ENCODE peak calls at places on chromosome 12, in five cellular contexts. I, K, P, T and H are unnamed samples. For H3K4me1, the result is how much of the 10 kb centered on the place peaks cover.

GRCh38 chr12:78121969-78122610 is 291.4 kb downstream of the NAV3 start:
- DNase-seq in K (no peak), I (no peak), P (no peak), T (no peak), H (peak)

GRCh38 chr12:93572712-93573551 is 457 bp downstream of the SOCS2 start:
- DNase-seq in P (peak), K (peak), I (peak), T (peak), H (no peak)

GRCh38 chr12:45191239-45191638 is 24.7 kb upstream of the ANO6 start:
- DNase-seq in T (no peak), I (no peak), K (no peak), P (no peak), H (no peak)

GRCh38 chr12:91387461-91388134 is 205.0 kb upstream of the DCN start:
- DNase-seq in K (no peak), T (no peak), I (no peak), P (no peak), H (no peak)

GRCh38 chr12:67909091-67909531 is 80.1 kb upstream of the IFNG-AS1 start:
- DNase-seq in P (no peak), T (no peak), K (no peak), I (no peak), H (peak)

GRCh38 chr12:10190558-10191388 is 11.9 kb downstream of the TMEM52B start:
- DNase-seq in P (peak), I (peak), K (peak), T (peak), H (peak)

GRCh38 chr12:130870442-130871285 is 1.2 kb upstream of the RAN start:
- DNase-seq in I (peak), K (peak), P (peak), T (peak), H (no peak)

GRCh38 chr12:102462386-102462785 is 18.0 kb downstream of the IGF1 start:
- DNase-seq in P (no peak), I (no peak), K (no peak), T (no peak), H (no peak)

GRCh38 chr12:112288638-112289037 is 93.6 kb downstream of the HECTD4 start:
- DNase-seq in T (no peak), P (no peak), I (no peak), K (no peak), H (no peak)

GRCh38 chr12:104895405-104895804 is 62.7 kb downstream of the SLC41A2 start:
- DNase-seq in P (no peak), K (no peak), T (no peak), I (no peak), H (no peak)

GRCh38 chr12:8504351-8504750 is 9.0 kb upstream of the CLEC4D start:
- DNase-seq in K (no peak), I (no peak), P (no peak), T (no peak), H (no peak)

GRCh38 chr12:96412431-96412830 is 12.2 kb upstream of the CDK17 start:
- DNase-seq in T (no peak), P (no peak), K (no peak), I (no peak), H (no peak)

GRCh38 chr12:41034686-41035085 is 153.4 kb upstream of the PDZRN4 start:
- DNase-seq in K (no peak), P (no peak), I (no peak), T (no peak), H (no peak)

GRCh38 chr12:108641446-108642268 is 8.0 kb upstream of the SELPLG start:
- DNase-seq in I (no peak), K (no peak), P (no peak), T (no peak), H (peak)

GRCh38 chr12:46553911-46554310 is 181.3 kb upstream of the SLC38A2 start:
- DNase-seq in I (no peak), P (no peak), K (no peak), T (no peak), H (no peak)

GRCh38 chr12:94856324-94856723 is 147.2 kb downstream of the NDUFA12 start:
- DNase-seq in T (no peak), P (no peak), I (no peak), K (no peak), H (no peak)

GRCh38 chr12:1044697-1045096 is 53.7 kb downstream of the ERC1 start:
- DNase-seq in K (no peak), I (no peak), T (no peak), P (no peak), H (no peak)

GRCh38 chr12:128388461-128388921 is 121.5 kb downstream of the TMEM132C start:
- DNase-seq in I (no peak), K (no peak), T (no peak), P (no peak), H (peak)

GRCh38 chr12:64633940-64634337 is 23.6 kb downstream of the RASSF3 start:
- DNase-seq in K (peak), T (no peak), I (peak), P (peak), H (peak)

GRCh38 chr12:93813972-93814821 is 137.0 kb downstream of the CRADD start:
- DNase-seq in P (peak), K (no peak), T (no peak), I (peak), H (no peak)

GRCh38 chr12:91913124-91913523 is 232.5 kb downstream of the BTG1 start:
- DNase-seq in K (no peak), T (no peak), I (no peak), P (no peak), H (no peak)

GRCh38 chr12:21528953-21529352 is 2.9 kb downstream of the SPX start:
- DNase-seq in T (no peak), P (no peak), K (no peak), I (peak), H (no peak)

GRCh38 chr12:46473634-46474201 is 101.1 kb upstream of the SLC38A2 start:
- DNase-seq in P (peak), I (peak), K (peak), T (no peak), H (peak)

GRCh38 chr12:51388826-51389225 is 2.4 kb downstream of the GALNT6 start:
- DNase-seq in I (no peak), K (no peak), T (no peak), P (no peak), H (no peak)

GRCh38 chr12:51392556-51393237 is 1.5 kb upstream of the GALNT6 start:
- DNase-seq in P (no peak), I (peak), K (no peak), T (peak), H (no peak)

GRCh38 chr12:51389302-51389999 is 1.8 kb downstream of the GALNT6 start:
- DNase-seq in T (no peak), K (no peak), P (peak), I (no peak), H (no peak)

GRCh38 chr12:51391047-51391837 is at the start of gene GALNT6:
- DNase-seq in K (peak), P (no peak), T (peak), I (peak), H (no peak)

GRCh38 chr12:51390457-51391046 is 654 bp downstream of the GALNT6 start:
- DNase-seq in I (no peak), P (peak), T (no peak), K (no peak), H (no peak)
- H3K4me3 ChIP-seq in I (peak), P (peak), T (peak), K (peak), H (no peak)

GRCh38 chr12:56565510-56566101 is 44.0 kb downstream of the RBMS2 start:
- DNase-seq in K (no peak), I (peak), P (peak), T (peak), H (peak)

GRCh38 chr12:56574210-56574609 is 52.6 kb downstream of the RBMS2 start:
- DNase-seq in K (no peak), P (no peak), I (no peak), T (no peak), H (no peak)

DNA sequence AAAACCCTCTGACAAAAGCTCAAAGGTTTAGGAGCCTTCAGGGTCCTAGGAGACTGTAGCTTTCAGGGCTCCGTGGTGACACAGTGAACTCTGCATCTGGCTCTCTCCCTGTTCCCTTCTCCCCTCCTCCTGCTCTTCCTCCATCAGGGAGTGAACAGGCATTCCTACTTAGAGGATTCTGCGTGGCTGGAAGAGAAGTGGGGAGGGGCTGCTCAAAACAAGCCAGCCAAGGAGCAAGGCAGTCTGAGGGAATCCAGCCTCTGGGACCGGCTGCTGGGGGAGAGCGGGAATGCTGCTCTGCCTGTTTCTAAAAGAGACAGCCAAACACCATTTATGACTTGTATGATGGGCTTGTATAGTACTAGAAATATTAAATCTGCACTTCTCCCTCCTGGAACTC is 49.5 kb downstream of the RBMS2 start:
- DNase-seq in P (no peak), T (no peak), I (no peak), K (no peak), H (no peak)
- H3K4me1 ChIP-seq in P (under half), T (under half), I (under half), K (under half), H (under half)

GRCh38 chr12:121791671-121792496 is 1.6 kb downstream of the RHOF start:
- DNase-seq in I (no peak), K (peak), T (no peak), P (no peak), H (no peak)
- H3K4me3 ChIP-seq in I (no peak), K (no peak), T (peak), P (no peak), H (no peak)

GRCh38 chr12:120432772-120433525 is 5.0 kb upstream of the COX6A1 start:
- DNase-seq in P (no peak), T (no peak), I (no peak), K (no peak), H (no peak)
- H3K4me1 ChIP-seq in P (under half), T (under half), I (under half), K (under half), H (under half)

GRCh38 chr12:100515956-100516355 is 42.3 kb downstream of the NR1H4 start:
- DNase-seq in K (no peak), T (no peak), P (no peak), I (no peak), H (no peak)
- H3K4me3 ChIP-seq in K (no peak), T (no peak), P (no peak), I (no peak), H (no peak)

GRCh38 chr12:56634837-56635538 is 4.9 kb upstream of the BAZ2A start:
- DNase-seq in T (peak), K (peak), P (peak), I (peak), H (peak)
- H3K4me1 ChIP-seq in T (under half), K (under half), P (under half), I (half or more), H (under half)

GRCh38 chr12:6869049-6870021 is 2.0 kb downstream of the TPI1 start:
- DNase-seq in K (peak), I (peak), T (peak), P (peak), H (peak)
- H3K4me3 ChIP-seq in K (peak), I (no peak), T (peak), P (peak), H (peak)

GRCh38 chr12:53380104-53380796 is at the start of gene SP1:
- DNase-seq in P (peak), K (peak), T (peak), I (peak), H (peak)
- H3K4me1 ChIP-seq in P (under half), K (under half), T (under half), I (half or more), H (under half)

GRCh38 chr12:114703060-114703493 is 19.1 kb upstream of the TBX3 start:
- DNase-seq in P (no peak), I (no peak), K (no peak), T (peak), H (no peak)
- H3K4me3 ChIP-seq in P (no peak), I (no peak), K (no peak), T (peak), H (no peak)

GRCh38 chr12:117049295-117049694 is 49.9 kb downstream of the TESC start:
- DNase-seq in T (no peak), K (no peak), I (no peak), P (no peak), H (no peak)
- H3K4me1 ChIP-seq in T (under half), K (under half), I (half or more), P (under half), H (under half)